ENCODE peak calls at places on chromosomes 2 and 18, in seven cellular contexts. U is NCI-H446 treated with DMSO at 0.1 percent for 48 hours; I is astrocyte of the spinal cord; C is effector CD4-positive, alpha-beta T cell; K is nephron progenitor cell; W is B cell; X is NT2/D1. R is an unnamed sample.

GRCh38 chr18:62384610-62385097 is 59.5 kb downstream of the TNFRSF11A start:
- DNase-seq in U (no peak), I (peak), C (no peak), K (no peak), W (no peak), X (no peak), R (no peak)

GRCh38 chr2:188314314-188315054 is 22.8 kb downstream of the GULP1 start:
- DNase-seq in U (no peak), I (no peak), C (no peak), K (no peak), W (no peak), X (no peak), R (no peak)

GRCh38 chr2:216589779-216590178 is 43.4 kb upstream of the IGFBP2 start:
- DNase-seq in U (no peak), I (no peak), C (no peak), K (no peak), W (no peak), X (no peak), R (no peak)

GRCh38 chr2:25494626-25495025 is 152.9 kb upstream of the DNMT3A start:
- DNase-seq in U (no peak), I (peak), C (no peak), K (no peak), W (no peak), X (peak), R (no peak)

GRCh38 chr18:46374850-46375249 is 270.7 kb downstream of the HAUS1 start:
- DNase-seq in U (no peak), I (no peak), C (no peak), K (no peak), W (no peak), X (no peak), R (no peak)

GRCh38 chr2:136527560-136527959 is 237.8 kb upstream of the THSD7B start:
- DNase-seq in U (no peak), I (no peak), C (no peak), K (peak), W (no peak), X (peak), R (no peak)

GRCh38 chr18:62101236-62101635 is 85.6 kb downstream of the PIGN start:
- DNase-seq in U (no peak), I (peak), C (no peak), K (no peak), W (no peak), X (no peak), R (no peak)

GRCh38 chr18:63505566-63506335 is 29.0 kb downstream of the SERPINB5 start:
- DNase-seq in U (no peak), I (no peak), C (no peak), K (peak), W (no peak), X (peak), R (no peak)

GRCh38 chr2:207546822-207547221 is 17.1 kb downstream of the CREB1 start:
- DNase-seq in U (no peak), I (no peak), C (no peak), K (no peak), W (no peak), X (no peak), R (no peak)

GRCh38 chr2:126673215-126673614 is 17.3 kb downstream of the GYPC start:
- DNase-seq in U (no peak), I (no peak), C (no peak), K (no peak), W (no peak), X (no peak), R (no peak)

GRCh38 chr18:56267334-56267733 is 371.1 kb downstream of the TXNL1 start:
- DNase-seq in U (peak), I (no peak), C (no peak), K (no peak), W (peak), X (no peak), R (no peak)